ENCODE peak calls at places on chromosomes 4 and X, in seven cellular contexts. D is AG09319; W is right atrium auricular region; X is stromal cell of bone marrow; L is right lobe of liver; U is stimulated activated CD8-positive, alpha-beta memory T cell treated with anti-CD3 and anti-CD28 coated beads, Interleukin-4, amount 100 ng/mL, for 24 hours; B is RCC 7860. Z is an unnamed sample.

GRCh38 chr4:171390626-171391025 is 422.6 kb upstream of the GALNTL6 start:
- DNase-seq in W (no peak), B (no peak), L (no peak), X (no peak), U (no peak), D (no peak), Z (no peak)

GRCh38 chrX:82765806-82766205 is 742.3 kb upstream of the POU3F4 start:
- DNase-seq in W (no peak), B (no peak), L (no peak), D (no peak), U (no peak), X (no peak), Z (no peak)

GRCh38 chrX:16843208-16843909 is 26.8 kb downstream of the RBBP7 start:
- DNase-seq in D (no peak), W (no peak), X (no peak), B (no peak), U (no peak), L (no peak), Z (no peak)

GRCh38 chr4:25098964-25099843 is 61.0 kb downstream of the SEPSECS start:
- DNase-seq in X (peak; percentile 59), U (no peak), W (peak; percentile 90), B (no peak), D (peak; percentile 5), L (peak; percentile 59), Z (peak; percentile 47)

GRCh38 chr4:71288875-71289274 is 49.9 kb upstream of the SLC4A4 start:
- DNase-seq in U (no peak), X (no peak), B (no peak), L (no peak), D (no peak), W (no peak), Z (no peak)

GRCh38 chr4:36222702-36223101 is 21.6 kb downstream of the ARAP2 start:
- DNase-seq in U (no peak), B (no peak), D (no peak), W (no peak), L (no peak), X (no peak), Z (no peak)

GRCh38 chr4:119858176-119858575 is 208.5 kb downstream of the MAD2L1 start:
- DNase-seq in X (no peak), B (no peak), L (no peak), U (no peak), W (no peak), D (no peak), Z (no peak)

GRCh38 chr4:125043453-125043852 is 271.3 kb upstream of the FAT4 start:
- DNase-seq in D (no peak), B (no peak), U (no peak), L (no peak), X (no peak), W (no peak), Z (no peak)

GRCh38 chrX:12967711-12968465 is 7.0 kb upstream of the TMSB4X start:
- DNase-seq in D (no peak), X (no peak), W (no peak), B (no peak), L (no peak), U (no peak), Z (no peak)

GRCh38 chr4:80500593-80500992 is 165.1 kb downstream of the CFAP299 start:
- DNase-seq in L (no peak), X (no peak), B (no peak), W (no peak), D (no peak), U (no peak), Z (no peak)

GRCh38 chr4:75860606-75861005 is 41.6 kb downstream of the PPEF2 start:
- DNase-seq in L (no peak), B (no peak), X (no peak), U (no peak), W (no peak), D (no peak), Z (no peak)

Z was measured in lower leg skin.